ENCODE peak calls at places on chromosome 16, in seven cellular contexts. S is effector memory CD4-positive, alpha-beta T cell; U is keratinocyte; Q is cardiac muscle cell; I is heart right ventricle; K is neural progenitor cell; P is adrenal gland. E is an unnamed sample. For H3K4me1, the result is how much of the 10 kb centered on the place peaks cover.

GRCh38 chr16:20016234-20016633 is 57.5 kb downstream of the GPR139 start:
- DNase-seq in S (no peak), U (no peak), Q (no peak), I (no peak), K (no peak), P (no peak), E (no peak)

GRCh38 chr16:53224932-53225533 is 170.2 kb downstream of the CHD9 start:
- DNase-seq in S (no peak), U (no peak), Q (no peak), I (no peak), K (no peak), P (no peak), E (no peak)

GRCh38 chr16:64638804-64639203 is 483.1 kb downstream of the CDH11 start:
- DNase-seq in S (no peak), U (no peak), Q (no peak), I (no peak), K (no peak), P (no peak), E (no peak)

GRCh38 chr16:81321039-81321438 is 6.3 kb downstream of the GAN start:
- DNase-seq in S (no peak), U (no peak), Q (no peak), I (no peak), K (no peak), P (no peak), E (no peak)

GRCh38 chr16:28607116-28607623 is 2.7 kb downstream of the SULT1A1 start:
- DNase-seq in S (no peak), U (no peak), Q (no peak), I (no peak), K (no peak), P (no peak), E (no peak)

GRCh38 chr16:56246051-56246817 is 54.9 kb downstream of the GNAO1 start:
- DNase-seq in S (no peak), U (peak), Q (peak), I (no peak), K (peak), P (no peak), E (no peak)

GRCh38 chr16:64307431-64307830 is 814.4 kb downstream of the CDH11 start:
- DNase-seq in S (no peak), U (no peak), Q (no peak), I (no peak), K (no peak), P (no peak), E (no peak)

GRCh38 chr16:11609474-11610120 is 22.9 kb upstream of the LITAF start:
- DNase-seq in S (no peak), U (no peak), Q (no peak), I (no peak), K (peak), P (no peak), E (no peak)

GRCh38 chr16:81319221-81319912 is 4.6 kb downstream of the GAN start:
- DNase-seq in S (no peak), U (peak), Q (peak), I (no peak), K (no peak), P (peak), E (no peak)

GRCh38 chr16:9647981-9648701 is 534.1 kb downstream of the GRIN2A start:
- DNase-seq in S (no peak), U (no peak), Q (peak), I (no peak), K (peak), P (peak), E (no peak)

GRCh38 chr16:27405546-27406451 is 3.8 kb downstream of the IL21R start:
- DNase-seq in S (no peak), U (no peak), Q (no peak), I (no peak), K (no peak), P (no peak), E (peak)

GRCh38 chr16:80231888-80232287 is 308.9 kb upstream of the DYNLRB2 start:
- DNase-seq in S (no peak), U (peak), Q (no peak), I (no peak), K (no peak), P (no peak), E (no peak)

GRCh38 chr16:85313541-85314208 is 201.4 kb upstream of the CIBAR2 start:
- DNase-seq in S (no peak), U (no peak), Q (peak), I (no peak), K (no peak), P (no peak), E (no peak)
- H3K27ac ChIP-seq in S (no peak), U (no peak), Q (peak), I (no peak), K (no peak), P (no peak), E (no peak)

GRCh38 chr16:23355106-23355670 is 53.1 kb downstream of the SCNN1B start:
- DNase-seq in S (no peak), U (no peak), Q (no peak), I (no peak), K (no peak), P (no peak), E (no peak)

GRCh38 chr16:23354246-23354645 is 52.1 kb downstream of the SCNN1B start:
- DNase-seq in S (no peak), U (no peak), Q (no peak), I (no peak), K (no peak), P (no peak), E (no peak)

GRCh38 chr16:23348579-23349469 is 46.7 kb downstream of the SCNN1B start:
- DNase-seq in S (no peak), U (no peak), Q (peak), I (no peak), K (peak), P (no peak), E (no peak)

GRCh38 chr16:23353440-23353839 is 51.3 kb downstream of the SCNN1B start:
- DNase-seq in S (no peak), U (no peak), Q (no peak), I (no peak), K (no peak), P (no peak), E (no peak)

DNA sequence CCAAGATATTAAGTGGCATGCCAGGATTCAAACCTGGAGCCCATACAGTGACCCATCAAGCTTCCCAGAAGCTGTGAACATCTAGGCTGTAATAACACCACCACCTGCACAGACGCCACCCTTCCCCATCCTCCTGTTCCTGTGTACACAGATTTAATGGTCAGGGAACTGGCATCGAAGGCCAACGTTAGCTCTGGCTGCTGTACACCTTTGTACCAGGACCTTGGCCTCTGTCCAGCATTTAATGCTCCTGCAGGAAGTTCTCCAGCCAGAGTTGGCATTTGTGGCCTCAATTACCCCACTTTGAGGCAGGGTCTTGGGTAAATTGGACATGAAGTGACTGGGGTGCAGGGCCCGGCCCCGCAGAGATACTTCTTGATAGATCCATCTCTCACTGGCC is 49.3 kb downstream of the SCNN1B start:
- DNase-seq in S (no peak), U (no peak), Q (no peak), I (no peak), K (no peak), P (no peak), E (no peak)
- H3K4me1 ChIP-seq in S (under half), U (under half), Q (under half), I (under half), K (under half), P (under half), E (under half)

GRCh38 chr16:15953477-15953876 is 4.1 kb downstream of the ABCC1 start:
- DNase-seq in S (no peak), U (no peak), Q (no peak), I (no peak), K (no peak), P (no peak), E (no peak)

GRCh38 chr16:15953929-15954813 is 4.8 kb downstream of the ABCC1 start:
- DNase-seq in S (no peak), U (no peak), Q (no peak), I (no peak), K (no peak), P (no peak), E (no peak)

GRCh38 chr16:15951852-15952251 is 2.4 kb downstream of the ABCC1 start:
- DNase-seq in S (no peak), U (no peak), Q (no peak), I (no peak), K (no peak), P (no peak), E (no peak)

GRCh38 chr16:15950869-15951268 is 1.5 kb downstream of the ABCC1 start:
- DNase-seq in S (no peak), U (no peak), Q (no peak), I (no peak), K (no peak), P (no peak), E (no peak)

DNA sequence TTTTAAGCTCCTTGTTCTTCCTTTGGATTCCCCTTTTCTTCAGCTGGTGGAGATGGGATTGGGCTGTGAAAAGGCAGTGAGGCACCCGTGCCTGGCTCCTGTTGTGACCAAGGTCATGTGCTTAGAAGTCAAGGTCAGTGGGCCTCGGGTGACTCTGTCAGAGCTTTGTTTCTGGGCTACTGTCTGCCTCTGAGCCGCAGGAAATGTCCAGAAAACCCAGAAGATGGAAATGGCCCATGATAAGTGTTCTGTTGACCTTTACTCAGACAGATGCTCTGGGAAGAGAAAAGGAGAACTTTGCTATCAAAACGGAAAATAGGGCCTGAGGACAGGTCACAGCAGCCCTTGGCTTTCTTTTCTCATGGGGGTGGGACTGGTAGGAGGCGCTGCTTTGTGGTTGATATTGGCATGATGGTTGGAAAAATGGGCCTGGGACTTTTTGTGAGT is 2.9 kb downstream of the ABCC1 start:
- DNase-seq in S (no peak), U (no peak), Q (peak), I (no peak), K (no peak), P (no peak), E (no peak)
- H3K27ac ChIP-seq in S (peak), U (no peak), Q (no peak), I (no peak), K (no peak), P (no peak), E (no peak)

GRCh38 chr16:88763502-88764053 is 21.4 kb downstream of the PIEZO1 start:
- DNase-seq in S (no peak), U (no peak), Q (peak), I (no peak), K (peak), P (no peak), E (no peak)
- H3K4me1 ChIP-seq in S (half or more), U (under half), Q (half or more), I (under half), K (under half), P (under half), E (under half)

DNA sequence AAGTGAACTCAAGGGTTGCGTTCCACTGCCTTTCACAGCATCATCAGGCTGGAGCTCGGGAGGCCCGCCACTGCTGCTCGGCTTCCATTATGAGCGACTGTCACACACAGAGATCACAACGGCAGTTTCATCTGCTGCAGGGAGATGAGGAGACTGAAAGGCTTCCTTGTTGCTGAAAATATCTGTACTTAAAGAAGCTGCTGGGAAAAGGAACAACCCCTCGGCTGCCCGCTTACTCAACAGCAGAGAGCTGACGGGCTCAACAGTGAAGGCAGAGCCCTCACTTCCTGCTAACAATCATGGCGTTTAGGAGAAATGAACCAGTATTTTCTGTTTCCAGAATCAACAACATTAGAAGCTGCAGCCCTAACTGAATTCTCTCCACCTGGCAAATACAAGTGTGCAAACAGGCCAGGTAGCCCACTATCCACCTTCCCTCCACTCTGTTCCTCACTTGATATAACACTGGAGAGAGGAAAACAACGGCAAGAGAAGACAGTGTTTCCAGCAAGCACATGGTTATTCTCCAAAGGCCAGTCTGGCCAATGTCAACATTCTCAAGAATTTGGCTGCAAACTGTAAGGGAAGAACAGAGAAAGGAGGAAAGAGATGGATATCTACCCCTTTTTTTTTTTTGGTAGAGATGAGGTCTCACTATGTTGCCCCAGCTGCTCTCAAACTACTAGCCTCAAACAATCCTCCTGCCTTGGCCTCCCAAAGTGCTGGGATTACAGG is 33.7 kb downstream of the MBTPS1 start:
- DNase-seq in S (no peak), U (no peak), Q (no peak), I (no peak), K (no peak), P (no peak), E (no peak)
- H3K27ac ChIP-seq in S (no peak), U (no peak), Q (no peak), I (no peak), K (no peak), P (no peak), E (no peak)

GRCh38 chr16:4387769-4388168 is 16.1 kb downstream of the VASN start:
- DNase-seq in S (no peak), U (no peak), Q (no peak), I (no peak), K (no peak), P (no peak), E (no peak)
- H3K4me1 ChIP-seq in S (under half), U (under half), Q (half or more), I (under half), K (under half), P (under half), E (under half)